ENCODE peak calls at places on chromosomes 16 and 17, in ten cellular contexts. Q is upper lobe of right lung, B is GM12878, O is RWPE2, X is body of pancreas, S is pancreas, H is aorta, A is Panc1, N is lower lobe of right lung, D is psoas muscle. J is an unnamed sample.

GRCh38 chr16:30051518-30051917 is 14.0 kb upstream of the ALDOA start:
- ATAC-seq in Q (no peak), B (no peak), O (peak; percentile 17), X (no peak), S (no peak), H (no peak), A (no peak), N (no peak), D (no peak), J (no peak)

GRCh38 chr17:50564916-50565315 is 4.4 kb downstream of the CACNA1G start:
- ATAC-seq in Q (peak; percentile 19), B (no peak), O (no peak), X (no peak), S (no peak), H (peak; percentile 85), A (no peak), N (no peak), D (peak; percentile 38), J (peak; percentile 74)

GRCh38 chr17:17376362-17376761 is 73.2 kb downstream of the NT5M start:
- ATAC-seq in Q (peak; percentile 79), B (no peak), O (no peak), X (no peak), S (no peak), H (no peak), A (no peak), N (peak; percentile 93), D (no peak), J (peak; percentile 48)

GRCh38 chr17:35918665-35919064 is 11.9 kb downstream of the RDM1 start:
- ATAC-seq in Q (no peak), B (no peak), O (no peak), X (no peak), S (no peak), H (no peak), A (no peak), N (no peak), D (no peak), J (peak; percentile 43)

GRCh38 chr16:56898847-56899246 is 33.1 kb upstream of the HERPUD1 start:
- ATAC-seq in Q (no peak), B (peak; percentile 86), O (no peak), X (no peak), S (no peak), H (no peak), A (no peak), N (no peak), D (no peak), J (no peak)

GRCh38 chr17:2690165-2691068 is 21.1 kb downstream of the CLUH start:
- ATAC-seq in Q (no peak), B (no peak), O (no peak), X (no peak), S (no peak), H (no peak), A (no peak), N (no peak), D (no peak), J (no peak)

GRCh38 chr17:72682597-72682996 is 409.9 kb downstream of the SLC39A11 start:
- ATAC-seq in Q (no peak), B (no peak), O (no peak), X (no peak), S (no peak), H (no peak), A (no peak), N (no peak), D (no peak), J (no peak)

GRCh38 chr16:27966756-27967155 is 96.8 kb downstream of the GSG1L start:
- ATAC-seq in Q (no peak), B (no peak), O (no peak), X (no peak), S (no peak), H (no peak), A (no peak), N (no peak), D (no peak), J (no peak)

GRCh38 chr16:89481556-89481955 is 8.8 kb downstream of the ANKRD11 start:
- ATAC-seq in Q (no peak), B (no peak), O (no peak), X (no peak), S (no peak), H (no peak), A (no peak), N (no peak), D (peak; percentile 58), J (no peak)

GRCh38 chr16:85330694-85331188 is 218.5 kb upstream of the CIBAR2 start:
- ATAC-seq in Q (peak; percentile 49), B (peak; percentile 87), O (peak; percentile 75), X (peak; percentile 49), S (peak; percentile 26), H (no peak), A (peak; percentile 80), N (peak; percentile 35), D (peak; percentile 77), J (peak; percentile 69)

GRCh38 chr17:50148226-50149098 is 2.0 kb downstream of the PPP1R9B start:
- ATAC-seq in Q (peak; percentile 38), B (peak; percentile 61), O (peak; percentile 44), X (peak; percentile 17), S (peak; percentile 28), H (peak; percentile 6), A (peak; percentile 18), N (peak; percentile 28), D (peak; percentile 36), J (no peak)

GRCh38 chr16:85627835-85628556 is 14.9 kb downstream of the GSE1 start:
- ATAC-seq in Q (no peak), B (no peak), O (no peak), X (no peak), S (peak; percentile 25), H (peak; percentile 11), A (no peak), N (no peak), D (peak; percentile 91), J (peak; percentile 54)

GRCh38 chr17:7367918-7368596 is 12.8 kb upstream of the TNK1 start:
- ATAC-seq in Q (no peak), B (no peak), O (no peak), X (no peak), S (no peak), H (no peak), A (no peak), N (no peak), D (no peak), J (no peak)

GRCh38 chr16:2025878-2026460 is 733 bp upstream of the NHERF2 start:
- ATAC-seq in Q (no peak), B (no peak), O (no peak), X (no peak), S (no peak), H (no peak), A (no peak), N (no peak), D (no peak), J (no peak)

GRCh38 chr16:81551141-81551808 is 106.7 kb downstream of the CMIP start:
- ATAC-seq in Q (peak; percentile 59), B (peak; percentile 41), O (peak; percentile 48), X (no peak), S (no peak), H (no peak), A (peak; percentile 68), N (peak; percentile 28), D (no peak), J (no peak)

DNA sequence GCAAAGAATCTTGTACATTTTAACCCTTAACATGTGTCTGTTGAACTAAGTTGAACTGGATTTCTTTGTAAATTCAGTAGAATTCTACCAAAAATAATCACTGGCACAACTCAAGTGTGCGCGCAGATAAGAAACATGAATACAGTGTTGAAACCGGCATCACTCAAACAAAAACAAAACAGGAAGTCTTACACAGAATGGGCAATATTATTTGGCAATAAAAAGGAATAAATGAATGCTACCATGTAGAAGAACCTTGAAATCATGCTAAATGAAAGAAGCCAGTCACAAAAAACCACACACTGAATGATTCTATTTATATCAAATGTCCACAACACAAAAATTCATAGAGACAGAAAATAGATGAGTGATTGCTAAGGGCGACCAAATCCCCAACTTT is 102.9 kb upstream of the ZFHX3 start:
- ATAC-seq in Q (no peak), B (no peak), O (no peak), X (no peak), S (no peak), H (no peak), A (no peak), N (no peak), D (no peak), J (no peak)
- H3K4me1 ChIP-seq in Q (peaks cover 10% of the 10 kb centered on the region), B (no peaks in the 10 kb centered on the region), O (no peaks in the 10 kb centered on the region), X (no peaks in the 10 kb centered on the region), S (no peaks in the 10 kb centered on the region), H (no peaks in the 10 kb centered on the region), A (no peaks in the 10 kb centered on the region), N (peaks cover 23% of the 10 kb centered on the region), D (no peaks in the 10 kb centered on the region), J (no peaks in the 10 kb centered on the region)

DNA sequence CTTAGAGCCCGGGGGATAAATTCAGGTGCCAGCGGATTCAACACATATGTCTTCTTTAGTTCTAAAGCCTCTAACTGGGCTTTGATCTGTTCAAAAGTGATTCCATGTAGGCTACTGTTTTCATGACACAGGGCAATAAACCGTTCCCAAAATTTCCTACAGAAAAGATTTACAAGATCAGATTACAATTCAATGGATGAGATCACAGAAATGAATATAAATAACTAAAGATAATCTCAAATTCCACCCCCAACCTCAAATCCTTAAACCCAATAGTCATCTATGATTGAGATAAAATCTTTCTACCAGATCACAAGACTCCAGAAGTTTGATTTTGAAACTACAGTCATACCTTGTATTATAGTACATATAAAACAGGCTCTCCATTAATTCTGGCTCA is 84.3 kb downstream of the CACNG1 start:
- ATAC-seq in Q (no peak), B (no peak), O (no peak), X (no peak), S (no peak), H (no peak), A (no peak), N (no peak), D (no peak), J (no peak)
- H3K9me3 ChIP-seq in Q (no peaks in the 10 kb centered on the region), B (no peaks in the 10 kb centered on the region), O (no peaks in the 10 kb centered on the region), X (no peaks in the 10 kb centered on the region), S (no peaks in the 10 kb centered on the region), H (no peaks in the 10 kb centered on the region), A (no peaks in the 10 kb centered on the region), N (no peaks in the 10 kb centered on the region), D (no peaks in the 10 kb centered on the region), J (no peaks in the 10 kb centered on the region)

GRCh38 chr17:39792523-39793221 is 54.9 kb downstream of the GRB7 start:
- ATAC-seq in Q (no peak), B (peak; percentile 8), O (no peak), X (no peak), S (no peak), H (no peak), A (no peak), N (no peak), D (no peak), J (no peak)
- H3K27ac ChIP-seq in Q (no peak overlapping the region), B (peak overlapping the region; percentile 89), O (no peak overlapping the region), X (no peak overlapping the region), S (no peak overlapping the region), H (no peak overlapping the region), A (no peak overlapping the region), N (no peak overlapping the region), D (no peak overlapping the region), J (no peak overlapping the region)

DNA sequence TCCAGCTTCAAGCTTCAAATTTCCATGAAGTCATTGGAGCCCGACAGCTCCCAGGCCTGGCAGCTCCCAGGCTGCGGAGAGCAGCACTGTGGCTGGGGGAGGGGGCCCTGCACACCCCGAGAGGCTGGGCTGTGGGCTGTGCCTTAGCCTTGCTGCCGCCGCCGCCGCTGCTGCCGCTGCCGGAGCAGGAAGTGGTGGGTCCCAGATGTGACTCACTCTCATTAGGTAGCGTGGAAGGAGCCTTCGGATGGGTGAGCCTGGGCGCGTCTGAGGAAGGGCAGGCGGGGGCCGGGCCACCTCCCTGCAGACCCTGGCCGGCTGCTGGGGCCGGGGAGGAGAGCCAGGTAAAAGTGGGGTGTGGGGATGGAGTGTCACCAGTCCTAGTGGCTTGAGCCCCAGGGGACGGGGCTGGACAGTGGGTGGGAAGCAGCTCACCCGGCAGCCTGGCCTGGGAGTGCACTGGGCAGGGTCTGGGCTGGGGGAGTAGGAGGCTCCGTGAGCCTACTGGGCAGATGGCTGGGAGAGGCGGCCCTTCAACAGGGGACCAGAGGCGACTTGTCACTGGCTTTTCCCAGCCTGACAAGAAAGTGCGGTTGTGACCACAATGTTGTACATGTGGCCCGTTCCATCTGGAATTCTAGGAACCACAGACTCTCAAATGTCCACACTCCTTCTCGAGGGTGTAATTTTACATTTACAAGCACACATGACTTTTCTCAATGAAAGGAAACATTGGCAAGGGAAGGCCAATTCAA is at the start of gene ADCY7:
- ATAC-seq in Q (peak; percentile 83), B (peak; percentile 90), O (peak; percentile 92), X (peak; percentile 46), S (no peak), H (peak; percentile 88), A (peak; percentile 82), N (peak; percentile 83), D (peak; percentile 53), J (peak; percentile 78)
- H3K4me1 ChIP-seq in Q (peaks cover 22% of the 10 kb centered on the region), B (peaks cover 34% of the 10 kb centered on the region), O (peaks cover 12% of the 10 kb centered on the region), X (no peaks in the 10 kb centered on the region), S (no peaks in the 10 kb centered on the region), H (no peaks in the 10 kb centered on the region), A (peaks cover 6% of the 10 kb centered on the region), N (peaks cover 60% of the 10 kb centered on the region), D (no peaks in the 10 kb centered on the region), J (peaks cover 37% of the 10 kb centered on the region)